ENCODE peak calls at places on chromosomes 2 and 18, in five cellular contexts. A is stomach, K is ovary, P is upper lobe of left lung, Y is IMR-90. Q is an unnamed sample.

GRCh38 chr2:235542728-235543125 is 48.9 kb downstream of the AGAP1 start:
- DNase-seq in Y (no peak), K (no peak), A (peak; percentile 67), P (no peak), Q (no peak)

GRCh38 chr2:160906878-160907277 is 253.3 kb upstream of the TANK start:
- DNase-seq in P (no peak), Y (no peak), K (no peak), A (no peak), Q (no peak)

GRCh38 chr18:37299471-37300304 is 265.9 kb downstream of the CELF4 start:
- DNase-seq in K (peak; percentile 96), A (peak; percentile 85), P (peak; percentile 87), Y (peak; percentile 93), Q (peak; percentile 28)

GRCh38 chr2:105744909-105745853 is at the start of gene NCK2:
- DNase-seq in P (peak; percentile 24), Y (peak; percentile 29), A (peak; percentile 34), K (peak; percentile 29), Q (peak; percentile 32)

GRCh38 chr2:98835831-98836385 is 100.1 kb downstream of the CRACDL start:
- DNase-seq in K (no peak), P (no peak), A (no peak), Y (no peak), Q (no peak)

GRCh38 chr2:159199751-159200465 is 86.6 kb downstream of the WDSUB1 start:
- DNase-seq in P (no peak), A (no peak), K (no peak), Y (peak; percentile 39), Q (no peak)

GRCh38 chr2:53513167-53513666 is 254.4 kb upstream of the CHAC2 start:
- DNase-seq in P (no peak), K (no peak), A (no peak), Y (no peak), Q (no peak)

GRCh38 chr2:203972066-203972465 is 35.5 kb downstream of the ICOS start:
- DNase-seq in K (no peak), Y (no peak), A (no peak), P (no peak), Q (no peak)

GRCh38 chr2:205685314-205686230 is 3.3 kb downstream of the NRP2 start:
- DNase-seq in A (peak; percentile 43), K (peak; percentile 53), Y (peak; percentile 67), P (peak; percentile 62), Q (no peak)

GRCh38 chr2:1170241-1170640 is 219.6 kb downstream of the SNTG2 start:
- DNase-seq in K (no peak), Y (no peak), P (no peak), A (no peak), Q (no peak)

GRCh38 chr18:58243401-58243800 is 199.4 kb downstream of the NEDD4L start:
- DNase-seq in A (no peak), K (no peak), P (no peak), Y (no peak), Q (no peak)

GRCh38 chr2:227186751-227187150 is 22.3 kb downstream of the COL4A3 start:
- DNase-seq in A (no peak), Y (no peak), P (no peak), K (no peak), Q (no peak)

GRCh38 chr2:127098711-127099110 is 8.2 kb downstream of the BIN1 start:
- DNase-seq in K (no peak), A (no peak), P (no peak), Y (no peak), Q (no peak)

GRCh38 chr2:219280682-219281081 is 1.5 kb downstream of the DNAJB2 start:
- DNase-seq in K (no peak), P (no peak), Y (no peak), A (no peak), Q (no peak)

GRCh38 chr2:219277703-219278654 is 1.2 kb upstream of the DNAJB2 start:
- DNase-seq in A (peak; percentile 85), P (peak; percentile 85), Y (peak; percentile 80), K (peak; percentile 83), Q (peak; percentile 90)

GRCh38 chr2:219279916-219280516 is 850 bp downstream of the DNAJB2 start:
- DNase-seq in P (no peak), Y (no peak), K (no peak), A (no peak), Q (no peak)

GRCh38 chr2:219278655-219279150 is 463 bp upstream of the DNAJB2 start:
- DNase-seq in P (no peak), Y (no peak), K (no peak), A (no peak), Q (no peak)

DNA sequence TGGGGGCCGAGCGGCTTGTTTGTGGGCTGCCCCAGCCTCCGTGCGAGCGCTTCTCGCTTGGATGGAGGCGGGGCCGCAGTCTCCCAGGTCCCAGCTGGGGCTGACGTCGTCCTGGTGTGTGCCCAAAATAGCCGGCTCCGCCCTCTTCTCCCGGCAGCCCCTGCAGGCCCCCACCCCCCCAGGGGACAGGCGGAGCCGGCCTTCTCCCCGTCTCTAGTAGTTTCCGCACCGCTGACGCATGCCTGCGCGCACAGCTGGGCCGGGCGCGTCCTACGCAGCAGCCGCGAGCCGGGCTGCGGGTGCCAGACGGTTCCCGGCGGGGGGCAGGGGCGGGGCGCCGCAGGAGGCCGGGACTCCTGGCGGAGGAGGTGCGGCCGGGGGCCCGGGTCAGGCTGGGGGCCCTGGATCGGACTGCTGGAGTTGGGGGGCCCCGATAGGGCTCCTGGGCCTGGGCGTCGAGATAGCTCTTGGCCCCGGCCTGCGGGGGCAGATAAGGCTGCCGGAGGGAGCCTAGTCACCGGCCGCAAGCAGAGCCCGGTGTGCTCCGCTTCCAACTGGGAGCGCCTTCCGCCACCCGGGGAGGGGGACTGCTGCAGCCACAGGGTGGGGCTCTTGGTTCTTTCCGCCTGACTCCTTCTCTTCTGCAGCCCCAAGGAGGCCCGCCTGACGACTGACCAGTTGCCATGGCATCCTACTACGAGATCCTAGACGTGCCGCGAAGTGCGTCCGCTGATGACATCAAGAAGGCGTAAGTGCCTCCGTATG is at the start of gene DNAJB2:
- DNase-seq in A (peak; percentile 99), P (peak; percentile 99), Y (peak; percentile 99), K (peak; percentile 99), Q (peak; percentile 100)
- TF ChIP-seq POLR2A in A (peak; percentile 21), P (peak; percentile 88), Y (peak; percentile 89), K (peak; percentile 87), Q (peak; percentile 77)

DNA sequence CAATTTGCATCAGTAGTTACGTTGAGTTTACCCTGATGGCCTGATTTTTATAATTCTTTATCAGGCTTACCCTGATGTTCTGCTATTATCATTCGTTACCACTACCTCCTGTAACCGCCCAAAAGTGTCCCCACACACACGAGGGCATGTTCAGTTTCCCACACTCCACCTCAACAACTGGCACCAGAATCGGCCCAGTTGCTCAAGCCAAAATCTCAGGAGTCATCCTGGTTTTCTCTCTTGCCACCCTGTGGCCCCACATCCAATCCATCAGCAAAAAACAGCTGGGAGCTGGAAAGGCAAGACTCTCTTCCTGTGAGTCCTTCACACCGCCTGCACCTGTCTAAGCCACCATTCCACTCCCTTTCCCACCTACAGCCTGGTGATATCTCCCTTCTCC is 102.9 kb upstream of the RAB6C start:
- DNase-seq in K (no peak), A (peak; percentile 21), P (no peak), Y (no peak), Q (no peak)
- TF ChIP-seq POLR2A in K (no peak), A (no peak), P (no peak), Y (no peak), Q (no peak)

DNA sequence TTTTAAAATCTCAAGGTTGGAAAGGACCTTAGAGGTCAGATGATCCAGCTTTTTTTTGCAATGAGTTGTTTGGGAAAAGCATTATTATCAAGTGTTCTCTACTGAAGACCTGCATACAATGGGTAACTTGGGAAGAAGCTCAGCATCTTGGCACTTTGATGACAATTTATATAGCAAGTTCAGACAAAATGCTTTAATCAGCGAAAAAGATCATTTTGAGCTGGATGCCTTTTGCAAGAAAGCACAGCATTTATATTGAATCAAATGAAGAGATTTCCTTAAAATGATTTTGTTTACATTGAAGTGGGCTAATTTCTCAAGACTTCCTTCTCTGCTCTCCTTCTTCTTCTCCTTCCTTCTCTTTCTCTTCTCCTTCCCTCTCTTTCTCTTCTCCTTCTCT is 796.4 kb upstream of the CDH2 start:
- DNase-seq in P (no peak), K (no peak), Y (no peak), A (no peak), Q (no peak)
- TF ChIP-seq POLR2A in P (no peak), K (no peak), Y (no peak), A (no peak), Q (no peak)

GRCh38 chr2:80209458-80209857 is 95.1 kb downstream of the LRRTM1 start:
- DNase-seq in A (no peak), Y (no peak), P (no peak), K (no peak), Q (no peak)

GRCh38 chr2:80199504-80199903 is 105.0 kb downstream of the LRRTM1 start:
- DNase-seq in Y (no peak), P (no peak), A (no peak), K (no peak), Q (no peak)

GRCh38 chr2:80205498-80205897 is 99.1 kb downstream of the LRRTM1 start:
- DNase-seq in P (no peak), K (no peak), A (no peak), Y (no peak), Q (no peak)
- TF ChIP-seq POLR2A in P (no peak), K (no peak), A (no peak), Y (no peak), Q (no peak)

GRCh38 chr2:20231632-20232031 is 6.7 kb upstream of the SDC1 start:
- DNase-seq in P (peak; percentile 80), Y (peak; percentile 76), A (peak; percentile 87), K (no peak), Q (no peak)
- TF ChIP-seq POLR2A in P (no peak), Y (no peak), A (no peak), K (no peak), Q (no peak)

GRCh38 chr2:202375611-202376408 is at the start of gene BMPR2:
- DNase-seq in K (peak; percentile 88), Y (peak; percentile 81), P (peak; percentile 94), A (peak; percentile 89), Q (peak; percentile 90)
- TF ChIP-seq POLR2A in K (peak; percentile 88), Y (peak; percentile 94), P (peak; percentile 65), A (peak; percentile 30), Q (peak; percentile 69)

GRCh38 chr18:12308386-12309100 is 502 bp downstream of the TUBB6 start:
- DNase-seq in P (peak; percentile 69), A (peak; percentile 70), Y (peak; percentile 88), K (peak; percentile 93), Q (peak; percentile 93)
- TF ChIP-seq POLR2A in P (peak; percentile 60), A (peak; percentile 25), Y (no peak), K (peak; percentile 70), Q (peak; percentile 75)

GRCh38 chr2:217943379-217944321 is 59.1 kb downstream of the TNS1 start:
- DNase-seq in P (peak; percentile 92), K (peak; percentile 78), A (peak; percentile 81), Y (peak; percentile 58), Q (peak; percentile 18)
- TF ChIP-seq POLR2A in P (peak; percentile 92), K (peak; percentile 37), A (no peak), Y (peak; percentile 90), Q (no peak)

DNA sequence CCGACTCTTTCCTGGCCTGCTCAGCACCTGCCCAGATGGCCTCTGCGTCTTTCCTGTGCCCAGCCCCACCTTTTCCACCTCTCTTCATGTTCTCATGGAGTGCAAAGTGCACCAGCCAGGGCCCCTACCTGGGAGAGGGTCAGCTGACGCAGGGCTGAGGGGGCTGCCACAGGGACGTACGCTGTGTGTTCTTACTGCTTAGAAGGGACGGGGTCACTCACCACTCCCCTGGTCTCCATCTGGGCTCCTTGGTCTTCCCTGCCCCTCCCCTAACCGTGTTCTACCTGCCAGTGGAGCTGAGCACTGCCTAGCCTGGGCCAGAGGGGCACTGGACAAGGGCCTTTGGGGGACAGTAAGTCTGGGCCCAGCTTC is 8.6 kb downstream of the ERFE start:
- DNase-seq in K (no peak), A (peak; percentile 9), P (no peak), Y (no peak), Q (no peak)
- TF ChIP-seq POLR2A in K (no peak), A (no peak), P (no peak), Y (no peak), Q (no peak)

Q was measured in erythroblast.